ENCODE peak calls at places on chromosomes 13 and 19, in six cellular contexts. N is pons; F is astrocyte of the cerebellum; S is stimulated activated naive CD4-positive, alpha-beta T cell; Y is left lung; X is EL. O is an unnamed sample.

GRCh38 chr13:109773276-109773675 is 13.1 kb downstream of the IRS2 start:
- DNase-seq in X (no peak), Y (no peak), S (no peak), F (no peak), N (no peak), O (no peak)

GRCh38 chr19:58439576-58440554 is at the start of gene ZNF132:
- DNase-seq in S (peak), F (peak), N (peak), X (peak), Y (peak), O (no peak)

GRCh38 chr13:77230560-77230959 is 96.3 kb downstream of the MYCBP2 start:
- DNase-seq in Y (no peak), X (no peak), F (no peak), N (no peak), S (no peak), O (no peak)

GRCh38 chr19:58476498-58477015 is 405 bp downstream of the ZNF446 start:
- DNase-seq in N (peak), F (no peak), X (peak), Y (no peak), S (no peak), O (no peak)

GRCh38 chr19:12838893-12839656 is 760 bp downstream of the MAST1 start:
- DNase-seq in F (no peak), Y (no peak), S (no peak), X (no peak), N (no peak), O (no peak)

GRCh38 chr19:57267294-57267693 is 13.0 kb upstream of the ZNF460 start:
- DNase-seq in F (peak), Y (no peak), S (no peak), N (no peak), X (no peak), O (no peak)

GRCh38 chr13:84126671-84127171 is 244.4 kb upstream of the SLITRK1 start:
- DNase-seq in Y (peak), F (no peak), X (peak), N (no peak), S (no peak), O (peak)

GRCh38 chr13:55554741-55555140 is 1586.0 kb upstream of the PRR20A start:
- DNase-seq in Y (no peak), S (no peak), F (no peak), N (no peak), X (no peak), O (no peak)

GRCh38 chr13:73000027-73000674 is 58.7 kb upstream of the KLF5 start:
- DNase-seq in Y (no peak), F (no peak), N (peak), S (no peak), X (no peak), O (no peak)

GRCh38 chr19:51142119-51142518 is at the start of gene SIGLEC7:
- DNase-seq in N (peak), S (no peak), F (no peak), Y (peak), X (no peak), O (no peak)

GRCh38 chr13:109288151-109288709 is 498.2 kb downstream of the IRS2 start:
- DNase-seq in X (no peak), S (no peak), F (no peak), N (peak), Y (no peak), O (no peak)

GRCh38 chr19:43628646-43629326 is 9.4 kb upstream of the ZNF428 start:
- DNase-seq in X (no peak), S (no peak), Y (no peak), F (no peak), N (no peak), O (no peak)

GRCh38 chr13:79392882-79393563 is 13.0 kb downstream of the RBM26 start:
- DNase-seq in S (no peak), Y (no peak), F (no peak), N (no peak), X (peak), O (no peak)

GRCh38 chr13:55497486-55497885 is 1643.2 kb upstream of the PRR20A start:
- DNase-seq in S (no peak), N (no peak), F (no peak), X (no peak), Y (no peak), O (no peak)

GRCh38 chr19:8259142-8259921 is 48.8 kb downstream of the CD320 start:
- DNase-seq in F (no peak), S (no peak), Y (peak), X (no peak), N (no peak), O (no peak)

GRCh38 chr19:30450101-30450500 is 77.9 kb downstream of the ZNF536 start:
- DNase-seq in N (peak), S (no peak), Y (no peak), X (no peak), F (peak), O (no peak)

GRCh38 chr19:11028146-11028545 is 61.1 kb upstream of the LDLR start:
- DNase-seq in F (no peak), X (no peak), Y (no peak), N (no peak), S (no peak), O (no peak)

GRCh38 chr13:113448545-113448884 is 4.8 kb downstream of the ADPRHL1 start:
- DNase-seq in X (no peak), F (no peak), S (no peak), N (no peak), Y (no peak), O (no peak)

GRCh38 chr13:34104853-34105252 is 286.9 kb downstream of the RFC3 start:
- DNase-seq in X (no peak), S (no peak), F (no peak), N (no peak), Y (no peak), O (no peak)

GRCh38 chr13:109749365-109749764 is 37.0 kb downstream of the IRS2 start:
- DNase-seq in X (no peak), N (no peak), Y (no peak), S (no peak), F (no peak), O (no peak)

GRCh38 chr19:54492568-54492967 is 10.1 kb upstream of the LAIR2 start:
- DNase-seq in S (no peak), F (no peak), N (no peak), X (no peak), Y (no peak), O (no peak)

GRCh38 chr13:112617754-112618375 is 29.9 kb upstream of the TUBGCP3 start:
- DNase-seq in N (no peak), X (no peak), F (no peak), S (no peak), Y (no peak), O (no peak)

GRCh38 chr13:32734511-32734910 is 148.3 kb downstream of the PDS5B start:
- DNase-seq in Y (no peak), X (peak), N (no peak), F (no peak), S (no peak), O (no peak)

GRCh38 chr19:41871573-41872383 is 5.3 kb upstream of the CD79A start:
- DNase-seq in N (no peak), X (peak), S (peak), Y (no peak), F (no peak), O (no peak)

GRCh38 chr13:112218416-112218815 is 151.5 kb downstream of the SOX1 start:
- DNase-seq in F (no peak), S (no peak), X (no peak), N (no peak), Y (no peak), O (no peak)

GRCh38 chr19:1474765-1475351 is 4.2 kb downstream of the C19orf25 start:
- DNase-seq in S (no peak), F (no peak), N (no peak), Y (peak), X (no peak), O (no peak)

GRCh38 chr13:45306966-45307365 is 34.0 kb downstream of the TPT1 start:
- DNase-seq in Y (no peak), S (no peak), F (no peak), N (no peak), X (no peak), O (no peak)

GRCh38 chr19:46480409-46480808 is 9.0 kb upstream of the PNMA8A start:
- DNase-seq in X (peak), N (no peak), S (no peak), F (no peak), Y (no peak), O (no peak)

GRCh38 chr13:114141261-114141996 is 9.0 kb upstream of the RASA3 start:
- DNase-seq in F (no peak), Y (no peak), X (no peak), N (no peak), S (no peak), O (no peak)

GRCh38 chr19:8578642-8579265 is 1.5 kb upstream of the MYO1F start:
- DNase-seq in F (peak), S (peak), Y (peak), X (peak), N (peak), O (peak)